ENCODE peak calls at places on chromosomes 11 and 22, in four cellular contexts. One of them, this sample, is unnamed.

GRCh38 chr11:114340311-114341131 is 44.3 kb downstream of the NNMT start:
- DNase-seq in left ventricle myocardium inferior: peak
- DNase-seq in sigmoid colon: peak
- DNase-seq in M059J: peak
- DNase-seq in this sample: peak

GRCh38 chr11:75355051-75355450 is 3.6 kb upstream of the ARRB1 start:
- DNase-seq in M059J: no peak
- DNase-seq in left ventricle myocardium inferior: no peak
- DNase-seq in sigmoid colon: no peak
- DNase-seq in this sample: no peak

GRCh38 chr11:47325271-47326041 is 27.0 kb downstream of the MYBPC3 start:
- DNase-seq in M059J: no peak
- DNase-seq in sigmoid colon: peak
- DNase-seq in left ventricle myocardium inferior: no peak
- DNase-seq in this sample: peak

GRCh38 chr11:93817426-93818348 is 32.7 kb downstream of the VSTM5 start:
- DNase-seq in M059J: peak
- DNase-seq in sigmoid colon: no peak
- DNase-seq in left ventricle myocardium inferior: no peak
- DNase-seq in this sample: no peak

GRCh38 chr11:114131366-114131963 is 72.0 kb downstream of the ZBTB16 start:
- DNase-seq in M059J: no peak
- DNase-seq in left ventricle myocardium inferior: no peak
- DNase-seq in sigmoid colon: peak
- DNase-seq in this sample: no peak

GRCh38 chr11:61897387-61898246 is 6.3 kb upstream of the FADS3 start:
- DNase-seq in M059J: peak
- DNase-seq in left ventricle myocardium inferior: peak
- DNase-seq in sigmoid colon: peak
- DNase-seq in this sample: peak

GRCh38 chr11:92552942-92553341 is 328.3 kb downstream of the FAT3 start:
- DNase-seq in left ventricle myocardium inferior: no peak
- DNase-seq in sigmoid colon: no peak
- DNase-seq in M059J: peak
- DNase-seq in this sample: no peak

GRCh38 chr11:41895106-41895505 is 435.7 kb upstream of the LRRC4C start:
- DNase-seq in M059J: no peak
- DNase-seq in sigmoid colon: no peak
- DNase-seq in left ventricle myocardium inferior: no peak
- DNase-seq in this sample: no peak

GRCh38 chr11:62129610-62130497 is 6.0 kb downstream of the INCENP start:
- DNase-seq in sigmoid colon: peak
- DNase-seq in M059J: no peak
- DNase-seq in left ventricle myocardium inferior: no peak
- DNase-seq in this sample: peak

GRCh38 chr22:38753894-38754246 is 1.9 kb downstream of the SUN2 start:
- DNase-seq in left ventricle myocardium inferior: no peak
- DNase-seq in sigmoid colon: no peak
- DNase-seq in M059J: no peak
- DNase-seq in this sample: no peak

GRCh38 chr22:36753120-36753802 is 22.7 kb downstream of the IFT27 start:
- DNase-seq in left ventricle myocardium inferior: no peak
- DNase-seq in sigmoid colon: peak
- DNase-seq in M059J: no peak
- DNase-seq in this sample: no peak

GRCh38 chr11:84549221-84549620 is 1077.9 kb downstream of the DLG2 start:
- DNase-seq in sigmoid colon: no peak
- DNase-seq in M059J: no peak
- DNase-seq in left ventricle myocardium inferior: no peak
- DNase-seq in this sample: no peak

GRCh38 chr11:118609380-118610219 is 2.2 kb downstream of the PHLDB1 start:
- DNase-seq in left ventricle myocardium inferior: no peak
- DNase-seq in sigmoid colon: peak
- DNase-seq in M059J: no peak
- DNase-seq in this sample: peak

GRCh38 chr22:19523240-19524169 is 705 bp downstream of the CLDN5 start:
- DNase-seq in left ventricle myocardium inferior: no peak
- DNase-seq in M059J: no peak
- DNase-seq in sigmoid colon: no peak
- DNase-seq in this sample: peak

GRCh38 chr11:2992234-2992999 is at the start of gene NAP1L4:
- DNase-seq in sigmoid colon: peak
- DNase-seq in left ventricle myocardium inferior: peak
- DNase-seq in M059J: peak
- DNase-seq in this sample: peak

GRCh38 chr22:37162221-37163095 is 12.7 kb upstream of the IL2RB start:
- DNase-seq in M059J: no peak
- DNase-seq in left ventricle myocardium inferior: no peak
- DNase-seq in sigmoid colon: no peak
- DNase-seq in this sample: no peak

GRCh38 chr11:118790357-118791014 is 478 bp downstream of the DDX6 start:
- DNase-seq in sigmoid colon: peak
- DNase-seq in M059J: peak
- DNase-seq in left ventricle myocardium inferior: peak
- DNase-seq in this sample: peak

GRCh38 chr11:11440149-11440548 is 87.1 kb upstream of the CSNK2A3 start:
- DNase-seq in M059J: no peak
- DNase-seq in sigmoid colon: no peak
- DNase-seq in left ventricle myocardium inferior: no peak
- DNase-seq in this sample: no peak

GRCh38 chr22:44975444-44976262 is 34.2 kb downstream of the PHF21B start:
- DNase-seq in M059J: peak
- DNase-seq in left ventricle myocardium inferior: peak
- DNase-seq in sigmoid colon: peak
- DNase-seq in this sample: peak

GRCh38 chr11:30730011-30730410 is 143.9 kb upstream of the MPPED2 start:
- DNase-seq in left ventricle myocardium inferior: no peak
- DNase-seq in M059J: no peak
- DNase-seq in sigmoid colon: no peak
- DNase-seq in this sample: no peak

GRCh38 chr11:12704049-12704448 is 29.8 kb downstream of the TEAD1 start:
- DNase-seq in left ventricle myocardium inferior: no peak
- DNase-seq in M059J: peak
- DNase-seq in sigmoid colon: no peak
- DNase-seq in this sample: no peak

GRCh38 chr11:19660076-19660475 is 52.6 kb upstream of the NAV2 start:
- DNase-seq in sigmoid colon: no peak
- DNase-seq in M059J: peak
- DNase-seq in left ventricle myocardium inferior: no peak
- DNase-seq in this sample: no peak

GRCh38 chr22:37663521-37664140 is 5.1 kb downstream of the PDXP start:
- DNase-seq in sigmoid colon: peak
- DNase-seq in left ventricle myocardium inferior: no peak
- DNase-seq in M059J: no peak
- DNase-seq in this sample: no peak

GRCh38 chr11:114036156-114036811 is 23.2 kb upstream of the ZBTB16 start:
- DNase-seq in left ventricle myocardium inferior: peak
- DNase-seq in M059J: peak
- DNase-seq in sigmoid colon: peak
- DNase-seq in this sample: peak

GRCh38 chr22:25091449-25091848 is 108.2 kb upstream of the CRYBB3 start:
- DNase-seq in M059J: no peak
- DNase-seq in left ventricle myocardium inferior: no peak
- DNase-seq in sigmoid colon: no peak
- DNase-seq in this sample: no peak

GRCh38 chr22:50683086-50683993 is 10.7 kb downstream of the SHANK3 start:
- DNase-seq in left ventricle myocardium inferior: no peak
- DNase-seq in M059J: no peak
- DNase-seq in sigmoid colon: no peak
- DNase-seq in this sample: peak

GRCh38 chr11:1549355-1550330 is 22.4 kb downstream of the DUSP8 start:
- DNase-seq in M059J: no peak
- DNase-seq in sigmoid colon: no peak
- DNase-seq in left ventricle myocardium inferior: no peak
- DNase-seq in this sample: no peak

GRCh38 chr22:25051073-25051472 is 98.6 kb downstream of the KIAA1671 start:
- DNase-seq in left ventricle myocardium inferior: no peak
- DNase-seq in sigmoid colon: no peak
- DNase-seq in M059J: no peak
- DNase-seq in this sample: no peak

GRCh38 chr11:14687943-14688627 is 44.5 kb downstream of the PDE3B start:
- DNase-seq in left ventricle myocardium inferior: no peak
- DNase-seq in M059J: no peak
- DNase-seq in sigmoid colon: no peak
- DNase-seq in this sample: no peak

GRCh38 chr11:2213890-2214526 is 42.4 kb upstream of the TH start:
- DNase-seq in M059J: no peak
- DNase-seq in sigmoid colon: peak
- DNase-seq in left ventricle myocardium inferior: peak
- DNase-seq in this sample: peak

GRCh38 chr22:36424901-36425579 is 37.3 kb upstream of the MYH9 start:
- DNase-seq in sigmoid colon: no peak
- DNase-seq in left ventricle myocardium inferior: no peak
- DNase-seq in M059J: no peak
- DNase-seq in this sample: no peak

GRCh38 chr22:46107089-46107664 is 43.1 kb upstream of the PPARA start:
- DNase-seq in left ventricle myocardium inferior: no peak
- DNase-seq in sigmoid colon: peak
- DNase-seq in M059J: no peak
- DNase-seq in this sample: no peak

GRCh38 chr11:38498721-38499120 is 1900.7 kb upstream of the RAG2 start:
- DNase-seq in sigmoid colon: no peak
- DNase-seq in M059J: peak
- DNase-seq in left ventricle myocardium inferior: no peak
- DNase-seq in this sample: no peak

GRCh38 chr11:120336641-120337132 is 474 bp downstream of the ARHGEF12 start:
- DNase-seq in sigmoid colon: peak
- DNase-seq in M059J: peak
- DNase-seq in left ventricle myocardium inferior: peak
- DNase-seq in this sample: peak

This sample was measured in posterior vena cava.